ENCODE peak calls at places on chromosomes 2 and 18, in ten cellular contexts. One of them, this sample, is unnamed.

GRCh38 chr2:12716250-12717190 is at the start of gene TRIB2:
- DNase-seq in HT1080: peak
- DNase-seq in H54: peak
- DNase-seq in mesothelial cell of epicardium: peak
- DNase-seq in H4: peak
- DNase-seq in putamen: peak
- DNase-seq in lower leg skin: peak
- DNase-seq in fibroblast of gingiva: peak
- DNase-seq in left lung: peak
- DNase-seq in GDM1: no peak
- DNase-seq in this sample: peak

GRCh38 chr2:27049422-27050280 is 1.8 kb upstream of the AGBL5 start:
- DNase-seq in HT1080: no peak
- DNase-seq in H54: peak
- DNase-seq in mesothelial cell of epicardium: peak
- DNase-seq in H4: no peak
- DNase-seq in putamen: no peak
- DNase-seq in lower leg skin: peak
- DNase-seq in fibroblast of gingiva: no peak
- DNase-seq in left lung: peak
- DNase-seq in GDM1: no peak
- DNase-seq in this sample: no peak

GRCh38 chr2:47012189-47012588 is 96.6 kb upstream of the MCFD2 start:
- DNase-seq in HT1080: no peak
- DNase-seq in H54: no peak
- DNase-seq in mesothelial cell of epicardium: no peak
- DNase-seq in H4: no peak
- DNase-seq in putamen: no peak
- DNase-seq in lower leg skin: no peak
- DNase-seq in fibroblast of gingiva: no peak
- DNase-seq in left lung: no peak
- DNase-seq in GDM1: no peak
- DNase-seq in this sample: no peak

GRCh38 chr18:35143615-35144596 is 96.9 kb upstream of the ZNF397 start:
- DNase-seq in HT1080: peak
- DNase-seq in H54: peak
- DNase-seq in mesothelial cell of epicardium: no peak
- DNase-seq in H4: peak
- DNase-seq in putamen: peak
- DNase-seq in lower leg skin: no peak
- DNase-seq in fibroblast of gingiva: peak
- DNase-seq in left lung: no peak
- DNase-seq in GDM1: peak
- DNase-seq in this sample: peak

GRCh38 chr2:127429844-127430425 is 11.7 kb downstream of the PROC start:
- DNase-seq in HT1080: no peak
- DNase-seq in H54: no peak
- DNase-seq in mesothelial cell of epicardium: no peak
- DNase-seq in H4: no peak
- DNase-seq in putamen: no peak
- DNase-seq in lower leg skin: peak
- DNase-seq in fibroblast of gingiva: no peak
- DNase-seq in left lung: no peak
- DNase-seq in GDM1: no peak
- DNase-seq in this sample: no peak

GRCh38 chr2:102848366-102848839 is 86.6 kb downstream of the TMEM182 start:
- DNase-seq in HT1080: peak
- DNase-seq in H54: peak
- DNase-seq in mesothelial cell of epicardium: peak
- DNase-seq in H4: peak
- DNase-seq in putamen: peak
- DNase-seq in lower leg skin: peak
- DNase-seq in fibroblast of gingiva: peak
- DNase-seq in left lung: peak
- DNase-seq in GDM1: no peak
- DNase-seq in this sample: peak

GRCh38 chr18:11654736-11655604 is 34.1 kb upstream of the GNAL start:
- DNase-seq in HT1080: no peak
- DNase-seq in H54: peak
- DNase-seq in mesothelial cell of epicardium: peak
- DNase-seq in H4: peak
- DNase-seq in putamen: peak
- DNase-seq in lower leg skin: peak
- DNase-seq in fibroblast of gingiva: no peak
- DNase-seq in left lung: peak
- DNase-seq in GDM1: no peak
- DNase-seq in this sample: no peak

GRCh38 chr18:22558945-22559385 is 141.2 kb upstream of the CTAGE1 start:
- DNase-seq in HT1080: no peak
- DNase-seq in H54: peak
- DNase-seq in mesothelial cell of epicardium: no peak
- DNase-seq in H4: peak
- DNase-seq in putamen: no peak
- DNase-seq in lower leg skin: no peak
- DNase-seq in fibroblast of gingiva: no peak
- DNase-seq in left lung: peak
- DNase-seq in GDM1: no peak
- DNase-seq in this sample: peak

GRCh38 chr2:88590998-88591613 is 36.2 kb downstream of the EIF2AK3 start:
- DNase-seq in HT1080: peak
- DNase-seq in H54: no peak
- DNase-seq in mesothelial cell of epicardium: no peak
- DNase-seq in H4: peak
- DNase-seq in putamen: peak
- DNase-seq in lower leg skin: no peak
- DNase-seq in fibroblast of gingiva: peak
- DNase-seq in left lung: no peak
- DNase-seq in GDM1: peak
- DNase-seq in this sample: no peak

GRCh38 chr18:51278045-51278649 is 80.7 kb upstream of the MEX3C start:
- DNase-seq in HT1080: peak
- DNase-seq in H54: peak
- DNase-seq in mesothelial cell of epicardium: no peak
- DNase-seq in H4: peak
- DNase-seq in putamen: peak
- DNase-seq in lower leg skin: no peak
- DNase-seq in fibroblast of gingiva: no peak
- DNase-seq in left lung: no peak
- DNase-seq in GDM1: peak
- DNase-seq in this sample: peak

GRCh38 chr2:126244937-126245336 is 411.0 kb upstream of the GYPC start:
- DNase-seq in HT1080: peak
- DNase-seq in H54: peak
- DNase-seq in mesothelial cell of epicardium: no peak
- DNase-seq in H4: peak
- DNase-seq in putamen: no peak
- DNase-seq in lower leg skin: no peak
- DNase-seq in fibroblast of gingiva: no peak
- DNase-seq in left lung: no peak
- DNase-seq in GDM1: peak
- DNase-seq in this sample: peak

GRCh38 chr18:13300796-13301195 is 82.2 kb downstream of the LDLRAD4 start:
- DNase-seq in HT1080: no peak
- DNase-seq in H54: no peak
- DNase-seq in mesothelial cell of epicardium: no peak
- DNase-seq in H4: no peak
- DNase-seq in putamen: no peak
- DNase-seq in lower leg skin: no peak
- DNase-seq in fibroblast of gingiva: no peak
- DNase-seq in left lung: no peak
- DNase-seq in GDM1: no peak
- DNase-seq in this sample: no peak

GRCh38 chr18:23526516-23527063 is 23.3 kb downstream of the RMC1 start:
- DNase-seq in HT1080: no peak
- DNase-seq in H54: no peak
- DNase-seq in mesothelial cell of epicardium: no peak
- DNase-seq in H4: no peak
- DNase-seq in putamen: no peak
- DNase-seq in lower leg skin: no peak
- DNase-seq in fibroblast of gingiva: no peak
- DNase-seq in left lung: no peak
- DNase-seq in GDM1: no peak
- DNase-seq in this sample: no peak

GRCh38 chr2:142734231-142734630 is 143.2 kb upstream of the KYNU start:
- DNase-seq in HT1080: no peak
- DNase-seq in H54: no peak
- DNase-seq in mesothelial cell of epicardium: no peak
- DNase-seq in H4: no peak
- DNase-seq in putamen: no peak
- DNase-seq in lower leg skin: no peak
- DNase-seq in fibroblast of gingiva: no peak
- DNase-seq in left lung: no peak
- DNase-seq in GDM1: no peak
- DNase-seq in this sample: no peak

GRCh38 chr2:201733544-201733943 is 35.1 kb upstream of the MPP4 start:
- DNase-seq in HT1080: peak
- DNase-seq in H54: no peak
- DNase-seq in mesothelial cell of epicardium: no peak
- DNase-seq in H4: no peak
- DNase-seq in putamen: no peak
- DNase-seq in lower leg skin: no peak
- DNase-seq in fibroblast of gingiva: no peak
- DNase-seq in left lung: no peak
- DNase-seq in GDM1: no peak
- DNase-seq in this sample: no peak

GRCh38 chr18:25067291-25068050 is 284.5 kb downstream of the ZNF521 start:
- DNase-seq in HT1080: no peak
- DNase-seq in H54: no peak
- DNase-seq in mesothelial cell of epicardium: no peak
- DNase-seq in H4: no peak
- DNase-seq in putamen: no peak
- DNase-seq in lower leg skin: no peak
- DNase-seq in fibroblast of gingiva: peak
- DNase-seq in left lung: no peak
- DNase-seq in GDM1: no peak
- DNase-seq in this sample: no peak

GRCh38 chr2:191299009-191299408 is 53.8 kb downstream of the MYO1B start:
- DNase-seq in HT1080: no peak
- DNase-seq in H54: no peak
- DNase-seq in mesothelial cell of epicardium: no peak
- DNase-seq in H4: no peak
- DNase-seq in putamen: no peak
- DNase-seq in lower leg skin: no peak
- DNase-seq in fibroblast of gingiva: peak
- DNase-seq in left lung: no peak
- DNase-seq in GDM1: no peak
- DNase-seq in this sample: no peak

GRCh38 chr2:120734930-120735611 is 597 bp upstream of the GLI2 start:
- DNase-seq in HT1080: no peak
- DNase-seq in H54: no peak
- DNase-seq in mesothelial cell of epicardium: no peak
- DNase-seq in H4: no peak
- DNase-seq in putamen: no peak
- DNase-seq in lower leg skin: peak
- DNase-seq in fibroblast of gingiva: no peak
- DNase-seq in left lung: no peak
- DNase-seq in GDM1: no peak
- DNase-seq in this sample: peak

GRCh38 chr2:26494891-26495290 is 17.0 kb upstream of the OTOF start:
- DNase-seq in HT1080: no peak
- DNase-seq in H54: no peak
- DNase-seq in mesothelial cell of epicardium: no peak
- DNase-seq in H4: no peak
- DNase-seq in putamen: no peak
- DNase-seq in lower leg skin: no peak
- DNase-seq in fibroblast of gingiva: no peak
- DNase-seq in left lung: no peak
- DNase-seq in GDM1: no peak
- DNase-seq in this sample: no peak

GRCh38 chr18:23240609-23240930 is 105.3 kb downstream of the CABLES1 start:
- DNase-seq in HT1080: no peak
- DNase-seq in H54: no peak
- DNase-seq in mesothelial cell of epicardium: no peak
- DNase-seq in H4: no peak
- DNase-seq in putamen: no peak
- DNase-seq in lower leg skin: no peak
- DNase-seq in fibroblast of gingiva: no peak
- DNase-seq in left lung: no peak
- DNase-seq in GDM1: no peak
- DNase-seq in this sample: no peak

GRCh38 chr2:105183555-105184323 is 57.8 kb upstream of the GPR45 start:
- DNase-seq in HT1080: no peak
- DNase-seq in H54: no peak
- DNase-seq in mesothelial cell of epicardium: no peak
- DNase-seq in H4: no peak
- DNase-seq in putamen: no peak
- DNase-seq in lower leg skin: no peak
- DNase-seq in fibroblast of gingiva: no peak
- DNase-seq in left lung: no peak
- DNase-seq in GDM1: no peak
- DNase-seq in this sample: no peak

GRCh38 chr2:128635361-128635900 is 316.8 kb upstream of the HS6ST1 start:
- DNase-seq in HT1080: no peak
- DNase-seq in H54: no peak
- DNase-seq in mesothelial cell of epicardium: peak
- DNase-seq in H4: peak
- DNase-seq in putamen: no peak
- DNase-seq in lower leg skin: peak
- DNase-seq in fibroblast of gingiva: no peak
- DNase-seq in left lung: no peak
- DNase-seq in GDM1: no peak
- DNase-seq in this sample: peak

GRCh38 chr2:71417300-71418202 is 35.8 kb upstream of the DYSF start:
- DNase-seq in HT1080: no peak
- DNase-seq in H54: no peak
- DNase-seq in mesothelial cell of epicardium: no peak
- DNase-seq in H4: no peak
- DNase-seq in putamen: no peak
- DNase-seq in lower leg skin: no peak
- DNase-seq in fibroblast of gingiva: no peak
- DNase-seq in left lung: no peak
- DNase-seq in GDM1: no peak
- DNase-seq in this sample: no peak

GRCh38 chr2:63668464-63668863 is 79.7 kb downstream of the MDH1 start:
- DNase-seq in HT1080: no peak
- DNase-seq in H54: no peak
- DNase-seq in mesothelial cell of epicardium: no peak
- DNase-seq in H4: no peak
- DNase-seq in putamen: no peak
- DNase-seq in lower leg skin: no peak
- DNase-seq in fibroblast of gingiva: no peak
- DNase-seq in left lung: no peak
- DNase-seq in GDM1: no peak
- DNase-seq in this sample: no peak

GRCh38 chr2:144894612-144895300 is 374.8 kb upstream of the ZEB2 start:
- DNase-seq in HT1080: no peak
- DNase-seq in H54: no peak
- DNase-seq in mesothelial cell of epicardium: no peak
- DNase-seq in H4: no peak
- DNase-seq in putamen: no peak
- DNase-seq in lower leg skin: no peak
- DNase-seq in fibroblast of gingiva: no peak
- DNase-seq in left lung: no peak
- DNase-seq in GDM1: no peak
- DNase-seq in this sample: no peak

GRCh38 chr2:219658447-219658846 is 31.0 kb downstream of the SLC4A3 start:
- DNase-seq in HT1080: no peak
- DNase-seq in H54: no peak
- DNase-seq in mesothelial cell of epicardium: no peak
- DNase-seq in H4: no peak
- DNase-seq in putamen: no peak
- DNase-seq in lower leg skin: no peak
- DNase-seq in fibroblast of gingiva: no peak
- DNase-seq in left lung: no peak
- DNase-seq in GDM1: no peak
- DNase-seq in this sample: no peak

GRCh38 chr2:126836761-126837679 is 61.7 kb upstream of the TEX51 start:
- DNase-seq in HT1080: no peak
- DNase-seq in H54: no peak
- DNase-seq in mesothelial cell of epicardium: no peak
- DNase-seq in H4: no peak
- DNase-seq in putamen: no peak
- DNase-seq in lower leg skin: no peak
- DNase-seq in fibroblast of gingiva: no peak
- DNase-seq in left lung: peak
- DNase-seq in GDM1: no peak
- DNase-seq in this sample: no peak

GRCh38 chr2:26587966-26588365 is 53.2 kb downstream of the CIB4 start:
- DNase-seq in HT1080: no peak
- DNase-seq in H54: no peak
- DNase-seq in mesothelial cell of epicardium: no peak
- DNase-seq in H4: no peak
- DNase-seq in putamen: no peak
- DNase-seq in lower leg skin: peak
- DNase-seq in fibroblast of gingiva: no peak
- DNase-seq in left lung: no peak
- DNase-seq in GDM1: no peak
- DNase-seq in this sample: no peak